ENCODE peak calls at places on chromosomes 3 and 15, in ten cellular contexts. H is upper lobe of right lung; N is activated CD4-positive, alpha-beta T cell treated with anti-CD3 and anti-CD28 coated beads, Interleukin-2, amount 50 U/mL, for 1 hour; U is Right ventricle myocardium superior; K is stimulated activated CD4-positive, alpha-beta T cell treated with anti-CD3 and anti-CD28 coated beads, Interleukin-1b, Interleukin-23, amount 100 ng/mL, for 24 hours; X is effector memory CD8-positive, alpha-beta T cell; J is posterior vena cava; I is left ventricle myocardium superior; S is coronary artery; W is WTC11. Y is an unnamed sample.

GRCh38 chr3:33711100-33711499 is 7.0 kb downstream of the CLASP2 start:
- DNase-seq in H (no peak), N (no peak), U (no peak), K (no peak), X (no peak), J (no peak), I (no peak), S (no peak), W (no peak), Y (no peak)

GRCh38 chr15:35784745-35785144 is 238.8 kb upstream of the DPH6 start:
- DNase-seq in H (no peak), N (no peak), U (no peak), K (no peak), X (no peak), J (no peak), I (no peak), S (no peak), W (no peak), Y (no peak)

GRCh38 chr3:45986303-45986982 is 9.2 kb downstream of the FYCO1 start:
- DNase-seq in H (peak; percentile 64), N (no peak), U (peak; percentile 58), K (no peak), X (no peak), J (no peak), I (peak; percentile 65), S (peak; percentile 87), W (no peak), Y (no peak)

GRCh38 chr3:112779558-112780480 is 66.8 kb downstream of the CD200R1L start:
- DNase-seq in H (no peak), N (no peak), U (no peak), K (no peak), X (no peak), J (no peak), I (no peak), S (no peak), W (no peak), Y (no peak)

GRCh38 chr15:80942266-80942665 is 47.4 kb downstream of the MESD start:
- DNase-seq in H (no peak), N (no peak), U (no peak), K (no peak), X (no peak), J (no peak), I (no peak), S (peak; percentile 61), W (no peak), Y (no peak)

GRCh38 chr15:59294961-59295741 is 77.5 kb downstream of the MYO1E start:
- DNase-seq in H (no peak), N (no peak), U (no peak), K (no peak), X (no peak), J (no peak), I (no peak), S (no peak), W (no peak), Y (no peak)

GRCh38 chr15:92907229-92907628 is 7.1 kb downstream of the CHD2 start:
- DNase-seq in H (no peak), N (no peak), U (no peak), K (no peak), X (no peak), J (no peak), I (no peak), S (no peak), W (no peak), Y (no peak)

GRCh38 chr15:39934415-39935044 is 615 bp downstream of the EIF2AK4 start:
- DNase-seq in H (no peak), N (no peak), U (no peak), K (no peak), X (peak; percentile 2), J (no peak), I (no peak), S (no peak), W (no peak), Y (no peak)

GRCh38 chr15:38226867-38227266 is 25.8 kb upstream of the SPRED1 start:
- DNase-seq in H (no peak), N (no peak), U (no peak), K (no peak), X (no peak), J (no peak), I (no peak), S (no peak), W (no peak), Y (no peak)

GRCh38 chr3:114351123-114351821 is 57.4 kb downstream of the TIGIT start:
- DNase-seq in H (no peak), N (no peak), U (no peak), K (no peak), X (no peak), J (no peak), I (no peak), S (no peak), W (no peak), Y (no peak)

GRCh38 chr3:153679711-153680110 is 441.5 kb upstream of the ARHGEF26 start:
- DNase-seq in H (no peak), N (no peak), U (no peak), K (no peak), X (no peak), J (no peak), I (no peak), S (no peak), W (no peak), Y (no peak)

GRCh38 chr3:49966233-49966942 is 26.4 kb downstream of the RBM6 start:
- DNase-seq in H (no peak), N (no peak), U (no peak), K (no peak), X (no peak), J (no peak), I (no peak), S (no peak), W (no peak), Y (no peak)

GRCh38 chr3:190076601-190077444 is 43.9 kb downstream of the P3H2 start:
- DNase-seq in H (no peak), N (no peak), U (no peak), K (no peak), X (no peak), J (no peak), I (no peak), S (peak; percentile 79), W (no peak), Y (no peak)

GRCh38 chr3:121574449-121574848 is 6.7 kb downstream of the ARGFX start:
- DNase-seq in H (no peak), N (no peak), U (no peak), K (no peak), X (no peak), J (no peak), I (no peak), S (no peak), W (peak; percentile 49), Y (no peak)

GRCh38 chr3:168865022-168865551 is 769.4 kb upstream of the GOLIM4 start:
- DNase-seq in H (no peak), N (no peak), U (no peak), K (no peak), X (no peak), J (no peak), I (no peak), S (no peak), W (no peak), Y (no peak)

GRCh38 chr3:134388748-134389485 is 14.7 kb upstream of the AMOTL2 start:
- DNase-seq in H (no peak), N (no peak), U (no peak), K (no peak), X (no peak), J (no peak), I (no peak), S (no peak), W (no peak), Y (peak; percentile 88)

GRCh38 chr3:67018789-67019525 is 20.9 kb downstream of the KBTBD8 start:
- DNase-seq in H (no peak), N (no peak), U (no peak), K (no peak), X (no peak), J (no peak), I (no peak), S (no peak), W (no peak), Y (no peak)

GRCh38 chr3:45800611-45801010 is 4.3 kb upstream of the SLC6A20 start:
- DNase-seq in H (no peak), N (no peak), U (no peak), K (no peak), X (no peak), J (no peak), I (no peak), S (peak; percentile 63), W (no peak), Y (peak; percentile 67)

GRCh38 chr3:13040381-13041074 is 32.7 kb downstream of the IQSEC1 start:
- DNase-seq in H (no peak), N (no peak), U (no peak), K (peak; percentile 12), X (peak; percentile 68), J (no peak), I (peak; percentile 25), S (no peak), W (no peak), Y (no peak)

GRCh38 chr15:91407237-91407889 is 307.3 kb downstream of the SV2B start:
- DNase-seq in H (no peak), N (no peak), U (no peak), K (no peak), X (no peak), J (no peak), I (no peak), S (no peak), W (no peak), Y (no peak)

GRCh38 chr3:63909431-63909830 is 2.8 kb downstream of the SCAANT1 start:
- DNase-seq in H (no peak), N (no peak), U (no peak), K (no peak), X (no peak), J (no peak), I (no peak), S (no peak), W (no peak), Y (no peak)

GRCh38 chr3:48656061-48656840 is 6.4 kb downstream of the CELSR3 start:
- DNase-seq in H (peak; percentile 94), N (peak; percentile 80), U (peak; percentile 91), K (peak; percentile 68), X (peak; percentile 86), J (peak; percentile 92), I (peak; percentile 91), S (peak; percentile 86), W (peak; percentile 91), Y (no peak)

Y was measured in vagina.